ENCODE peak calls at places on chromosome 1, in nine cellular contexts. C, Y, H, F, A, I, Z, Q and J are unnamed samples.

GRCh38 chr1:145995964-145996432 is 381 bp downstream of the TXNIP start:
- DNase-seq in C (no peak), Y (peak), H (no peak), F (peak), A (no peak), I (no peak), Z (no peak), Q (no peak), J (no peak)

GRCh38 chr1:44012411-44012810 is 18.9 kb downstream of the SLC6A9 start:
- DNase-seq in C (no peak), Y (no peak), H (no peak), F (no peak), A (no peak), I (no peak), Z (no peak), Q (no peak), J (no peak)

GRCh38 chr1:35691080-35691479 is 27.6 kb downstream of the C1orf216 start:
- DNase-seq in C (no peak), Y (peak), H (no peak), F (no peak), A (no peak), I (no peak), Z (no peak), Q (no peak), J (no peak)

GRCh38 chr1:222369991-222370910 is 177.7 kb downstream of the HHIPL2 start:
- DNase-seq in C (no peak), Y (no peak), H (no peak), F (no peak), A (peak), I (peak), Z (peak), Q (no peak), J (peak)

GRCh38 chr1:228005511-228006033 is 1.2 kb upstream of the WNT3A start:
- DNase-seq in C (no peak), Y (no peak), H (no peak), F (peak), A (no peak), I (no peak), Z (no peak), Q (no peak), J (no peak)

GRCh38 chr1:27071049-27071416 is 58.4 kb upstream of the TENT5B start:
- DNase-seq in C (no peak), Y (peak), H (no peak), F (no peak), A (no peak), I (peak), Z (no peak), Q (no peak), J (no peak)

GRCh38 chr1:233614743-233615521 is 1.0 kb downstream of the KCNK1 start:
- DNase-seq in C (no peak), Y (peak), H (no peak), F (no peak), A (no peak), I (peak), Z (no peak), Q (no peak), J (no peak)

GRCh38 chr1:208029381-208030319 is 118.7 kb upstream of the CD34 start:
- DNase-seq in C (no peak), Y (no peak), H (peak), F (peak), A (peak), I (no peak), Z (peak), Q (no peak), J (no peak)

GRCh38 chr1:37478451-37478871 is 4.1 kb downstream of the ZC3H12A start:
- DNase-seq in C (peak), Y (no peak), H (no peak), F (no peak), A (peak), I (peak), Z (peak), Q (no peak), J (peak)

GRCh38 chr1:29255134-29255666 is 18.9 kb downstream of the PTPRU start:
- DNase-seq in C (no peak), Y (no peak), H (no peak), F (peak), A (no peak), I (no peak), Z (no peak), Q (no peak), J (no peak)

GRCh38 chr1:197268012-197268411 is at the start of gene CRB1:
- DNase-seq in C (no peak), Y (peak), H (no peak), F (no peak), A (no peak), I (no peak), Z (peak), Q (no peak), J (no peak)
- H3K4me3 ChIP-seq in C (no peak), Y (no peak), H (no peak), F (no peak), A (no peak), I (no peak), Z (no peak), Q (no peak), J (no peak)

GRCh38 chr1:115952547-115952946 is 23.8 kb upstream of the SLC22A15 start:
- DNase-seq in C (no peak), Y (no peak), H (no peak), F (no peak), A (no peak), I (peak), Z (no peak), Q (no peak), J (no peak)
- TF ChIP-seq CTCF in C (no peak), Y (no peak), H (no peak), F (no peak), A (no peak), I (no peak), Z (no peak), Q (no peak), J (no peak)

GRCh38 chr1:162609306-162609705 is 23.0 kb upstream of the DDR2 start:
- DNase-seq in C (no peak), Y (no peak), H (no peak), F (no peak), A (no peak), I (no peak), Z (no peak), Q (no peak), J (no peak)

GRCh38 chr1:162605225-162605927 is 26.9 kb upstream of the DDR2 start:
- DNase-seq in C (no peak), Y (no peak), H (no peak), F (no peak), A (peak), I (peak), Z (peak), Q (no peak), J (peak)
- H3K4me3 ChIP-seq in C (no peak), Y (no peak), H (no peak), F (no peak), A (no peak), I (no peak), Z (no peak), Q (no peak), J (no peak)

GRCh38 chr1:81254560-81254959 is 546.2 kb upstream of the ADGRL2 start:
- DNase-seq in C (no peak), Y (peak), H (no peak), F (no peak), A (no peak), I (peak), Z (no peak), Q (no peak), J (no peak)
- TF ChIP-seq CTCF in C (no peak), Y (peak), H (no peak), F (no peak), A (peak), I (peak), Z (peak), Q (no peak), J (no peak)

DNA sequence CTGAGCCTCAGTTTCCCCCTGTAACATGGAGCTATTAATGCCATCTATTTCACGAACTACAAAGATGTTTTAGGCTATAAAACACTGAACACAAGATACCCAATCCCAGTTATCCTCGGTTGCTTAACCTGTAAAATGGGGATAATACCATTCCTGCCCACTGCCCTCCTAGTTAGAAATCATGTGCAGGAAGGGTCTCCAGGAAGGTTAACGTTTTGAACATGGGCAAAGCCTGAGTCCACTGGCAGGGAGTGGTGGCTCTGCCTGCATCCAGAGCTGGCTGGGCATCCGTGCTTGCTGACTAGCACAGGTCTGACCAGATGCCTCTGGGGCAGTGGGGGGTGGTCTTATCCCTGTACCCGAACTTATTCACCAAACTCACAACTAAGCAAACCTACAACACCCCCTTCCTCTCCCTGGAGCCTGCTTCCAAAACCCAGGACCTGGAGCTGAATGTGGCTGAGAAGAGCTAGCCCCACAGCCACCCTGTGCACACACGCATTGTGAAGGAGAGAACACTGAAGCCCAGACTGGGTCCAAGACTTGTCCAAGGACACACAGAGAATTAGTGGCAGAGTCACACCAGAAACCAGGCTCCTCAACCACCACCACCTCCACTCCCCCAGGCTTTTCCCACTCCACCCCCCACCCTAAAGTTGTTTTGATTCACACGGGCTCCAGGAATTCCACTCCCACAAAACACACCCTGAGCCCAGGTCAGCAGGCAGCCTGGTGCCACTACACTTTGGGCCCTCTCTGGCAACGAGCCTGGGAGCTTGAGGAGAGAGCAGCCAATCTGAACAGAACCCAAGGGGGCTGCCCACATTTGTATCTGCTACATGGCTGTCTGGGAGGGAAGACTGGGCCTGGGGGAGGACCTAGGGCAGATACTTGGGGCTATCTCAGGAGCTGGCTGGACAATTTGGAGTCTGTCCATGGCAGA is 1.6 kb downstream of the E2F2 start:
- DNase-seq in C (no peak), Y (no peak), H (no peak), F (no peak), A (no peak), I (peak), Z (no peak), Q (no peak), J (no peak)
- H3K4me3 ChIP-seq in C (no peak), Y (peak), H (no peak), F (no peak), A (no peak), I (no peak), Z (no peak), Q (peak), J (no peak)

DNA sequence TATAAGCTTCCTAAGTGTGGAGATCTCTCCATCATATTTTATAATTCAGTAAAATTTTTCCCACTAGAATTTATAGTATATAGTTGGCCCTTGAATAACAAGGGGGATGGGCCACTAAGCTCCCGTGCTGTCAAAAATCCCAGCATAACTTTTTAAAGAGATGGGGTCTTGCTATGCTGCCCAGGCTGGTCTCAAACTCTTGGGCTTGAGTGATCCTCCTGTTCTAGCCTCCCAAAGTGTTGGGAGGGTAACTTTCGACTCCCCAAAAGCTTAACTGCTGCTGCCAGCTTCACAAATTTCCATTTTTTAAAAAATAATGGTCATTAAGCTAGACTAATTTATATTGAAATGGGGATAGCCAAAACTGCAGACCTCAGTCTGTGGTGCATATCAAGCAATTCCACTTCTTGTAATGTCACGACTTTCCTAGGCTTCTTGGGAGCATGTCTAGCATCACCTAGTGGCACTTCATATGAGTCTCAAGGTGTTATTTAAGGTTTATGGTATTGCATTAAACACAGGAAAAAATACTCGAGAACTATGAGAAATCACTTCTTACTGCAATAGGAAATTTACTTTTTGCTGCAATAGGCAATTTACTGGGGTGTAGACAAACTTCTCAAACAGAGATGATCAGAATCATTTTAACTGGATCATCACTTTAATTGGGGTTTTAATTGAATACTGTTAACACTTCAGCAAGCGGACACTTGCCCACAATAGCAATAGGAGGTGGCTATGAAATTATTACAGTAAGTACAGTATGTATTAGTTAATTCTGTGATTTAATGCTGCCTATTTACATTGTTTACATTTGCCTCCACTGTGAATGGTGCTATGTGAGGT is 19.3 kb upstream of the ACTA1 start:
- DNase-seq in C (no peak), Y (no peak), H (no peak), F (no peak), A (peak), I (peak), Z (peak), Q (no peak), J (no peak)
- TF ChIP-seq CTCF in C (peak), Y (peak), H (no peak), F (peak), A (peak), I (peak), Z (peak), Q (peak), J (peak)